ENCODE peak calls at places on chromosome 11, in four cellular contexts. One of them, this sample, is unnamed.

GRCh38 chr11:68714047-68714856 is 29.9 kb downstream of the GAL start:
- DNase-seq in AG04449: no peak
- DNase-seq in A673: no peak
- DNase-seq in astrocyte of the cerebellum: no peak
- DNase-seq in this sample: no peak

GRCh38 chr11:73087730-73088129 is 54.4 kb downstream of the FCHSD2 start:
- DNase-seq in AG04449: no peak
- DNase-seq in A673: no peak
- DNase-seq in astrocyte of the cerebellum: no peak
- DNase-seq in this sample: peak; percentile 18

GRCh38 chr11:15123849-15124248 is 9.1 kb downstream of the INSC start:
- DNase-seq in A673: peak; percentile 24
- DNase-seq in AG04449: peak; percentile 51
- DNase-seq in astrocyte of the cerebellum: no peak
- DNase-seq in this sample: no peak

GRCh38 chr11:11403763-11404725 is 51.0 kb upstream of the CSNK2A3 start:
- DNase-seq in astrocyte of the cerebellum: peak; percentile 56
- DNase-seq in AG04449: no peak
- DNase-seq in A673: peak; percentile 58
- DNase-seq in this sample: no peak

GRCh38 chr11:2775083-2775625 is 75.4 kb upstream of the KCNQ1OT1 start:
- DNase-seq in A673: no peak
- DNase-seq in astrocyte of the cerebellum: no peak
- DNase-seq in AG04449: no peak
- DNase-seq in this sample: no peak

GRCh38 chr11:30855383-30856006 is 269.3 kb upstream of the MPPED2 start:
- DNase-seq in astrocyte of the cerebellum: peak; percentile 5
- DNase-seq in A673: peak; percentile 77
- DNase-seq in AG04449: no peak
- DNase-seq in this sample: no peak

GRCh38 chr11:102177974-102178631 is 67.9 kb downstream of the YAP1 start:
- DNase-seq in A673: peak; percentile 88
- DNase-seq in astrocyte of the cerebellum: peak; percentile 51
- DNase-seq in AG04449: peak; percentile 73
- DNase-seq in this sample: no peak

GRCh38 chr11:72840780-72841179 is 26.6 kb downstream of the ATG16L2 start:
- DNase-seq in A673: peak; percentile 30
- DNase-seq in AG04449: peak; percentile 73
- DNase-seq in astrocyte of the cerebellum: peak; percentile 39
- DNase-seq in this sample: no peak

GRCh38 chr11:636511-637332 is at the start of gene DRD4:
- DNase-seq in A673: no peak
- DNase-seq in astrocyte of the cerebellum: no peak
- DNase-seq in AG04449: no peak
- DNase-seq in this sample: no peak

GRCh38 chr11:82703796-82704195 is 29.9 kb downstream of the FAM181B start:
- DNase-seq in A673: no peak
- DNase-seq in AG04449: no peak
- DNase-seq in astrocyte of the cerebellum: no peak
- DNase-seq in this sample: no peak

GRCh38 chr11:132111781-132112380 is 741.5 kb downstream of the NTM start:
- DNase-seq in A673: no peak
- DNase-seq in astrocyte of the cerebellum: peak; percentile 91
- DNase-seq in AG04449: peak; percentile 67
- DNase-seq in this sample: no peak

GRCh38 chr11:14773755-14774154 is 118.3 kb downstream of the CYP2R1 start:
- DNase-seq in astrocyte of the cerebellum: no peak
- DNase-seq in AG04449: no peak
- DNase-seq in A673: peak; percentile 58
- DNase-seq in this sample: no peak

GRCh38 chr11:123405123-123405592 is 24.9 kb upstream of the GRAMD1B start:
- DNase-seq in astrocyte of the cerebellum: no peak
- DNase-seq in AG04449: no peak
- DNase-seq in A673: no peak
- DNase-seq in this sample: no peak

GRCh38 chr11:119472856-119473222 is 49.9 kb upstream of the THY1 start:
- DNase-seq in A673: no peak
- DNase-seq in astrocyte of the cerebellum: no peak
- DNase-seq in AG04449: no peak
- DNase-seq in this sample: no peak

GRCh38 chr11:69934861-69935494 is 115.8 kb upstream of the FGF3 start:
- DNase-seq in astrocyte of the cerebellum: no peak
- DNase-seq in AG04449: no peak
- DNase-seq in A673: peak; percentile 65
- DNase-seq in this sample: no peak

GRCh38 chr11:116173506-116173905 is 599.3 kb downstream of the BUD13 start:
- DNase-seq in astrocyte of the cerebellum: no peak
- DNase-seq in AG04449: no peak
- DNase-seq in A673: no peak
- DNase-seq in this sample: no peak

GRCh38 chr11:97764193-97764592 is 1256.6 kb upstream of the CNTN5 start:
- DNase-seq in A673: no peak
- DNase-seq in astrocyte of the cerebellum: no peak
- DNase-seq in AG04449: no peak
- DNase-seq in this sample: no peak

GRCh38 chr11:103659138-103659734 is 377.2 kb upstream of the DDI1 start:
- DNase-seq in AG04449: no peak
- DNase-seq in A673: peak; percentile 25
- DNase-seq in astrocyte of the cerebellum: no peak
- DNase-seq in this sample: no peak

GRCh38 chr11:64268687-64269379 is 15.6 kb downstream of the BAD start:
- DNase-seq in astrocyte of the cerebellum: no peak
- DNase-seq in A673: peak; percentile 47
- DNase-seq in AG04449: no peak
- DNase-seq in this sample: no peak

GRCh38 chr11:12859872-12860657 is 149.1 kb upstream of the RASSF10 start:
- DNase-seq in A673: no peak
- DNase-seq in AG04449: no peak
- DNase-seq in astrocyte of the cerebellum: no peak
- DNase-seq in this sample: no peak

GRCh38 chr11:15473954-15474837 is 359.5 kb downstream of the INSC start:
- DNase-seq in AG04449: no peak
- DNase-seq in astrocyte of the cerebellum: no peak
- DNase-seq in A673: no peak
- DNase-seq in this sample: no peak

GRCh38 chr11:58805065-58805464 is 39.4 kb downstream of the GLYATL2 start:
- DNase-seq in A673: no peak
- DNase-seq in AG04449: peak; percentile 16
- DNase-seq in astrocyte of the cerebellum: no peak
- DNase-seq in this sample: no peak

GRCh38 chr11:35286156-35286555 is 133.2 kb downstream of the SLC1A2 start:
- DNase-seq in AG04449: no peak
- DNase-seq in astrocyte of the cerebellum: no peak
- DNase-seq in A673: no peak
- DNase-seq in this sample: no peak

GRCh38 chr11:79381036-79381435 is 59.8 kb downstream of the TENM4 start:
- DNase-seq in A673: no peak
- DNase-seq in AG04449: no peak
- DNase-seq in astrocyte of the cerebellum: no peak
- DNase-seq in this sample: no peak

GRCh38 chr11:118153976-118154375 is 1.4 kb upstream of the SCN4B start:
- DNase-seq in A673: no peak
- DNase-seq in astrocyte of the cerebellum: no peak
- DNase-seq in AG04449: no peak
- DNase-seq in this sample: no peak
- H3K4me3 ChIP-seq in A673: no peak overlapping the region
- H3K4me3 ChIP-seq in astrocyte of the cerebellum: no peak overlapping the region
- H3K4me3 ChIP-seq in AG04449: no peak overlapping the region
- H3K4me3 ChIP-seq in this sample: no peak overlapping the region

DNA sequence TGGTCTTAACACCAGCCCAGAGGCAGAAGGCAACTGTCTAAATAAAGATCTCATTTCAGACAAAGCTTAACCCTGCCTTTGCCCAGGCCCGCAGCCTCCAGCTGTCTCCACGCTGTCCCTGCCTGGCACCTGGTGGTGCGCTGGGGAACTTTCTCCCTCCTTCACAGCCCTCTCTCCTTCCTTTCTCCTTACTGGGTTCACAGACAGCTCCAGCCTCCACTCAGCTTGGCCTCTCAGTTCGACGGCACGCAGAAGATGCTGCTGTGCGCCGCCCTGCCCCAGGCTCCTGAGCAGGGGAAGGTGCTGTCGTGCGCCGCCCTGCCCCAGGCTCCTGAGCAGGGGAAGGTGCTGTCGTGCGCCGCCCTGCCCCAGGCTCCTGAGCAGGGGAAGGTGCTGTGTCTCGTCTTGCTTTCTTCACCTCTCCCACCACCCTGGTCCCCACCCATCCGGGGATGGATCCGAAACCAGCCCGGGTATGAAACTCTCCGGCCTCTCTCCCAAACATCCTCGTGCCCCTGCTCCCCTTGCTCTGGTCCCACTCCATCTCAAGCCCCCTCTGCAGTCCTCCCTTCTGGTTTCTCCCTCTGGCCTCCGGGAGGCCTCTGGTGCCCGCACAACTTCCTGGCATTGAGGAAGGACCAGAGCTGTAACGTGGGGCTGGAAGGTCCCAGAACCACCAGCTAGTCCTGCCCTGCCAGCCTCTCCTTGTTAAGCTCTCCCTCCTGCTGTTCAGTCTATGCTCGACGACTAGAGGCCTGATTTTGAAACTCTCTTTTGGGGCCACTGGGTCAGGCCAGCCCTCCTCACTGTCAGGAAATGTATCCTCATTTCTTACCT is 22.9 kb upstream of the JAM3 start:
- DNase-seq in AG04449: no peak
- DNase-seq in astrocyte of the cerebellum: no peak
- DNase-seq in A673: no peak
- DNase-seq in this sample: no peak
- TF ChIP-seq CTCF in AG04449: peak; percentile 72
- TF ChIP-seq CTCF in astrocyte of the cerebellum: peak; percentile 42
- TF ChIP-seq CTCF in A673: peak; percentile 40
- TF ChIP-seq CTCF in this sample: peak; percentile 42

GRCh38 chr11:114180301-114181055 is 115.7 kb upstream of the NNMT start:
- DNase-seq in astrocyte of the cerebellum: no peak
- DNase-seq in A673: peak; percentile 51
- DNase-seq in AG04449: no peak
- DNase-seq in this sample: no peak
- H3K4me3 ChIP-seq in astrocyte of the cerebellum: no peak overlapping the region
- H3K4me3 ChIP-seq in A673: no peak overlapping the region
- H3K4me3 ChIP-seq in AG04449: no peak overlapping the region
- H3K4me3 ChIP-seq in this sample: no peak overlapping the region

GRCh38 chr11:8794677-8795103 is 112.1 kb downstream of the RPL27A start:
- DNase-seq in astrocyte of the cerebellum: no peak
- DNase-seq in AG04449: no peak
- DNase-seq in A673: no peak
- DNase-seq in this sample: no peak
- TF ChIP-seq CTCF in astrocyte of the cerebellum: peak; percentile 12
- TF ChIP-seq CTCF in AG04449: no peak
- TF ChIP-seq CTCF in A673: peak; percentile 45
- TF ChIP-seq CTCF in this sample: peak; percentile 32

DNA sequence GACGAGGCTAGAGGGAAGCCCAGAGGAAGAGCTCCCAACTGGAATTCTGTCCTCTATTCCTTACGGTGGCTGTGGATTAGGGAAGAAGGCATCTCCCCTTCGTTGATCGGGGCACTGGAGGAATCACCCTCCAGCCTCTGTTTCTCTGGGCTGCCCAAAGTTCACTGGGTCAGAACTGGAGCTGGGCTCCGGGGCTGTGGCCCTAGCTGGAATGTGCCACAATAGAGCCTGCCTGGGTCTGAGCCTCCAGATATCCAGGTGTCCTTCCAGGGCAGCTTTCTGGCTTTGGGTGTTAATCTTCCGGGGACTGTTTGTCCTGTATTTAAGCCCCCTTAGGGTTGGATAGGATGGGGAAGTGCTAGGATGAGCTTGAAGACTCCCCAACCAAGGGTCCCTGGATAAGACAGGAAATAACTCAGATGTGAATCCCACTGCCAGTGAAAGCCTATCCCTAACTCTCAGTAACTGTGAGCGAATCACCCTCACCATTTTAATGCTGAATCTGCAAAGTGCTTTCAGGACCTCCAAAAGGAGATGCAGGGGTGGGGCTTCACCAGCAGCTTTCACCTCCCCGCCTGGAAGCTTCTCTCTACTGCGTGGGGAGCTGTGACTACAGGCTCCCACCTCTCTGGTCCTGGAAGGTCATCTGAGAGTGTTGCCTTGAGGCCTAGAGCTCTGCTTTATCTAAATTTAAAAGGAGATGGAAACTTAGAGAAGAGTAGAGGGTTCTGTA is 9.5 kb downstream of the YPEL4 start:
- DNase-seq in astrocyte of the cerebellum: no peak
- DNase-seq in A673: no peak
- DNase-seq in AG04449: no peak
- DNase-seq in this sample: no peak
- H3K4me3 ChIP-seq in astrocyte of the cerebellum: peak overlapping the region; percentile 99
- H3K4me3 ChIP-seq in A673: peak overlapping the region; percentile 72
- H3K4me3 ChIP-seq in AG04449: peak overlapping the region; percentile 97
- H3K4me3 ChIP-seq in this sample: no peak overlapping the region

GRCh38 chr11:87284306-87284705 is 246.6 kb downstream of the TMEM135 start:
- DNase-seq in A673: no peak
- DNase-seq in AG04449: no peak
- DNase-seq in astrocyte of the cerebellum: no peak
- DNase-seq in this sample: no peak

GRCh38 chr11:87286338-87286737 is 248.6 kb downstream of the TMEM135 start:
- DNase-seq in AG04449: no peak
- DNase-seq in astrocyte of the cerebellum: no peak
- DNase-seq in A673: no peak
- DNase-seq in this sample: no peak

GRCh38 chr11:87280143-87280542 is 242.4 kb downstream of the TMEM135 start:
- DNase-seq in astrocyte of the cerebellum: no peak
- DNase-seq in AG04449: no peak
- DNase-seq in A673: no peak
- DNase-seq in this sample: no peak

DNA sequence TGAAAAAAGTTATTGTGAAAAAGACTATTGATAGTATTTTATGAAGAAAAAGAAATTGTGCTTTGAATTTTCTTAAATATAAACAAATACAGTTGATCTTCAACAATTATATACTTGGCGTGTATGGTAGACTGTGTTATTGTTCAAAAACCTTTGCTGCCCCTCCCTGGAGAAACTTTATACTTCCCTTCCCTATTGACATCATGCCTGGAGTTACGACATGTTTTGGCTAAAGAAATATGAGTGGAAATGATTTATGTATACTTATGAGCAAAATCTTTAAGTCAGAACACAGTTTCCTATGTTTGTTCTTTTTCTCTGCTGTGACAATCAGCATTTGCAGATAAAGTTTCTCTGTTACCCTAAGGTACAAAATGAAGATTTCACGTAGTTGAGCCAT is 243.8 kb downstream of the TMEM135 start:
- DNase-seq in AG04449: no peak
- DNase-seq in astrocyte of the cerebellum: peak; percentile 35
- DNase-seq in A673: peak; percentile 82
- DNase-seq in this sample: no peak
- TF ChIP-seq CTCF in AG04449: no peak
- TF ChIP-seq CTCF in astrocyte of the cerebellum: peak; percentile 13
- TF ChIP-seq CTCF in A673: peak; percentile 57
- TF ChIP-seq CTCF in this sample: no peak

GRCh38 chr11:67376022-67376386 is 2.6 kb upstream of the CLCF1 start:
- DNase-seq in AG04449: no peak
- DNase-seq in astrocyte of the cerebellum: no peak
- DNase-seq in A673: no peak
- DNase-seq in this sample: no peak
- H3K4me3 ChIP-seq in AG04449: no peak overlapping the region
- H3K4me3 ChIP-seq in astrocyte of the cerebellum: no peak overlapping the region
- H3K4me3 ChIP-seq in A673: no peak overlapping the region
- H3K4me3 ChIP-seq in this sample: no peak overlapping the region